ENCODE peak calls at places on chromosomes 3 and 15, in five cellular contexts. V, A, Z, S and I are unnamed samples.

GRCh38 chr15:73909616-73910015 is 16.6 kb upstream of the LOXL1 start:
- DNase-seq in A (no peak), V (no peak), Z (no peak), S (no peak), I (no peak)

GRCh38 chr15:74657846-74658245 is 38.0 kb downstream of the EDC3 start:
- DNase-seq in S (peak), A (peak), V (no peak), Z (no peak), I (no peak)

GRCh38 chr3:44996556-44996969 is 20.5 kb downstream of the EXOSC7 start:
- DNase-seq in A (no peak), Z (no peak), V (no peak), S (no peak), I (no peak)

GRCh38 chr3:125123455-125123854 is 67.7 kb upstream of the HEG1 start:
- DNase-seq in V (no peak), S (no peak), A (peak), Z (no peak), I (no peak)

GRCh38 chr3:66441124-66441523 is 59.7 kb downstream of the LRIG1 start:
- DNase-seq in A (peak), S (peak), V (no peak), Z (no peak), I (no peak)

GRCh38 chr3:111936191-111936841 is 42.5 kb upstream of the ABHD10 start:
- DNase-seq in V (peak), A (peak), Z (no peak), S (no peak), I (no peak)

GRCh38 chr3:65733459-65733858 is 305.3 kb downstream of the MAGI1 start:
- DNase-seq in A (no peak), Z (no peak), S (no peak), V (no peak), I (no peak)

GRCh38 chr3:53320697-53321096 is 26.6 kb downstream of the DCP1A start:
- DNase-seq in Z (no peak), V (no peak), A (no peak), S (no peak), I (no peak)

GRCh38 chr15:63499611-63500010 is 4.8 kb upstream of the USP3 start:
- DNase-seq in A (no peak), V (no peak), Z (no peak), S (no peak), I (no peak)

GRCh38 chr15:96042734-96043224 is 287.7 kb upstream of the NR2F2 start:
- DNase-seq in Z (no peak), V (no peak), S (no peak), A (no peak), I (no peak)

GRCh38 chr3:191762323-191762960 is 301.5 kb downstream of the PYDC2 start:
- DNase-seq in S (peak), A (peak), V (no peak), Z (no peak), I (no peak)

GRCh38 chr15:64155802-64156651 is 4.5 kb downstream of the SNX22 start:
- DNase-seq in Z (no peak), S (no peak), A (no peak), V (no peak), I (no peak)

GRCh38 chr3:125634346-125634964 is 39.2 kb upstream of the OSBPL11 start:
- DNase-seq in Z (no peak), A (no peak), V (no peak), S (no peak), I (no peak)

GRCh38 chr3:127006781-127007436 is 24.0 kb downstream of the PLXNA1 start:
- DNase-seq in V (no peak), S (no peak), A (no peak), Z (no peak), I (no peak)

GRCh38 chr15:25709437-25710159 is 153.5 kb downstream of the ATP10A start:
- DNase-seq in S (no peak), A (no peak), Z (no peak), V (no peak), I (no peak)

GRCh38 chr3:123861081-123861836 is 22.9 kb downstream of the MYLK start:
- DNase-seq in S (peak), V (no peak), Z (no peak), A (no peak), I (no peak)
- H3K4me3 ChIP-seq in S (no peak), V (no peak), Z (no peak), A (no peak), I (no peak)

GRCh38 chr3:15345608-15346137 is 13.3 kb upstream of the SH3BP5 start:
- DNase-seq in V (no peak), Z (no peak), S (no peak), A (no peak), I (no peak)
- H3K4me3 ChIP-seq in V (no peak), Z (no peak), S (no peak), A (no peak), I (no peak)

GRCh38 chr3:29497282-29497681 is 216.4 kb downstream of the RBMS3 start:
- DNase-seq in A (no peak), S (no peak), V (no peak), Z (no peak), I (no peak)

GRCh38 chr3:29488922-29489321 is 208.1 kb downstream of the RBMS3 start:
- DNase-seq in A (no peak), Z (no peak), V (no peak), S (no peak), I (no peak)

GRCh38 chr3:29493109-29493508 is 212.2 kb downstream of the RBMS3 start:
- DNase-seq in Z (no peak), S (no peak), A (no peak), V (no peak), I (no peak)

GRCh38 chr3:29494305-29495036 is 213.6 kb downstream of the RBMS3 start:
- DNase-seq in S (no peak), Z (no peak), A (peak), V (no peak), I (no peak)
- H3K4me3 ChIP-seq in S (no peak), Z (no peak), A (no peak), V (no peak), I (no peak)

DNA sequence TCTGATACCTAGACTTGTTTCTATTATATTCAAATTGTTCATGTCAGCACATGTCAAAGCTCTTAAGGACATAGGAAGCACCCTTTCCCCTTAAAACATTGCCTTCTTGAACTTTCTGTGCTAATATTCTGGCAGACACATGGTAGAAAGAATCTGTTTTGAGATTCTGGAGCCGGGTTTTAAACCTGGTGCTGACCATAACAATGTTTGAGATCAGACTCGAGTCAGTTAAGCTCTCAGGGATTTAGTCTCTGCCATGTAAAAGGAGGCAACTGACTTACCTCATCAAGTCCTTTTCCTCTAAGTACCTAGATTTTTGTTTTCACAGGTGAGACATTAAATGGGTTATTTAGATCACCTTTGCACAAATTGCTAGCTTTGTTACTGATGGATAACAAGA is 38.9 kb downstream of the RBMS3 start:
- DNase-seq in V (no peak), A (peak), Z (no peak), S (no peak), I (no peak)
- H3K4me3 ChIP-seq in V (no peak), A (no peak), Z (no peak), S (no peak), I (no peak)

DNA sequence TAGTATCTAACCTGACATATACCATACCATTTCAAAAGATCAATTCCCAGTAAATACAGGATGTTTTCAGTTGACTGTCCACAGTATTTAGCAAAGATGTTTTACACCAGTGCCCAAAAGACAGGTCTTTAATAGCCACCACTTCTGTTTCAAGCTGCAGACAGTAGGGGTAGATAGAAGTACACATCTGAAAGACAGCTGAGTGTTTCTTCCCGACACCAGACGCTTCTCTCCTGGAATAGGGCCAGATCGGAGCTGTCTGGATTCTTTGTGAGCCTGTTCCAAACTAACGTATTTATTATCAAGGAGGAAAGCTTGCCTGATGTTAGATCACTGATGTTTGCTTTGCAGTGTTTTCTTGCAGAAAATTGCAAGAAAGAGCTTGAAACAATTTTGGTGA is 136.1 kb upstream of the RBMS3 start:
- DNase-seq in Z (no peak), V (no peak), A (peak), S (no peak), I (no peak)
- H3K4me3 ChIP-seq in Z (no peak), V (no peak), A (no peak), S (no peak), I (no peak)

GRCh38 chr3:139332092-139332491 is 11.7 kb upstream of the MRPS22 start:
- DNase-seq in A (no peak), V (no peak), Z (no peak), S (no peak), I (no peak)

GRCh38 chr3:139327861-139328260 is 16.0 kb upstream of the MRPS22 start:
- DNase-seq in V (no peak), Z (no peak), S (no peak), A (no peak), I (no peak)

GRCh38 chr3:139327231-139327630 is 16.6 kb upstream of the MRPS22 start:
- DNase-seq in S (no peak), Z (no peak), V (no peak), A (no peak), I (no peak)

GRCh38 chr3:139328356-139328755 is 15.5 kb upstream of the MRPS22 start:
- DNase-seq in S (no peak), Z (no peak), V (no peak), A (no peak), I (no peak)

DNA sequence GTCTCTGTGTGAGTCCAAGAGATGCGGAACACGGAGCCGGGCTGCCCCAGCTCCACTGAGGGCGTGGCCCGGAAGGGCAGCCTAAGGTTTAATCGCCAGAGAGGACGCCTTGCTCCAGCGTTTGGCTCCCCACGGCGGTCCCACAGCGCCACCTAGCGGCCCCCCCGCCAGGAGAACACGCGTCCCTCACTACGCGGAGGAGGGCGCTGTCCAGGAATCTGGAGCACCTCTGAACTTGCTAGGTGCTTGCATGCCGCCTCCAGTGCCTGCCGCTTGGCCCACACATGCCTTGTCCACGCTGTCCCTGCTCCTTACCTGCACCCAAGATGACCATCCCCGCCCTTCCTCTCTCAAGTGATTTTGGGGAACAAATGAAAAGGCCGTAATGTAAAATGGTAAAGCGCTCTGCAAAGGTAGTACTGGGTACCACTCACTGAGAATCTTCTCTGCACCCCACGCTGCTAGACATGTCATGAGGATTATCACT is 14.4 kb upstream of the MRPS22 start:
- DNase-seq in V (peak), S (peak), Z (peak), A (peak), I (peak)
- H3K4me3 ChIP-seq in V (peak), S (no peak), Z (no peak), A (no peak), I (peak)

GRCh38 chr3:149395107-149396089 is 17.9 kb upstream of the TM4SF1 start:
- DNase-seq in S (no peak), A (peak), Z (no peak), V (no peak), I (no peak)
- H3K4me3 ChIP-seq in S (no peak), A (no peak), Z (no peak), V (no peak), I (no peak)